ENCODE peak calls at places on chromosomes 7 and 10, in four cellular contexts. L, Y, D and E are unnamed samples.
A peak's percentile ranks its signal among the peaks of the same experiment; 100 is the strongest.

GRCh38 chr7:33850768-33851167 is 54.6 kb upstream of the BMPER start:
- DNase-seq in L (no peak), Y (no peak), D (no peak), E (no peak)

GRCh38 chr10:6794441-6794840 is 214.4 kb upstream of the PRKCQ start:
- DNase-seq in L (no peak), Y (no peak), D (no peak), E (no peak)

GRCh38 chr7:142714375-142714774 is 34.9 kb upstream of the PRSS1 start:
- DNase-seq in L (no peak), Y (no peak), D (no peak), E (no peak)

GRCh38 chr7:95511716-95512260 is 26.0 kb downstream of the ASB4 start:
- DNase-seq in L (peak; percentile 73), Y (peak; percentile 75), D (peak; percentile 51), E (peak; percentile 43)

GRCh38 chr10:21317902-21318301 is 207.6 kb downstream of the SKIDA1 start:
- DNase-seq in L (no peak), Y (no peak), D (no peak), E (no peak)

GRCh38 chr10:27723436-27723835 is 22.2 kb downstream of the MKX start:
- DNase-seq in L (no peak), Y (no peak), D (no peak), E (no peak)

GRCh38 chr10:17101910-17102266 is 27.7 kb downstream of the CUBN start:
- DNase-seq in L (no peak), Y (no peak), D (no peak), E (no peak)

GRCh38 chr10:470339-471003 is 219.0 kb downstream of the DIP2C start:
- DNase-seq in L (peak; percentile 47), Y (no peak), D (no peak), E (no peak)

GRCh38 chr7:120052884-120053382 is 220.0 kb upstream of the KCND2 start:
- DNase-seq in L (peak; percentile 69), Y (no peak), D (no peak), E (no peak)

GRCh38 chr7:64101126-64101942 is 56.1 kb downstream of the ZNF727 start:
- DNase-seq in L (peak; percentile 15), Y (no peak), D (no peak), E (no peak)

GRCh38 chr7:136509466-136509865 is 359.0 kb upstream of the CHRM2 start:
- DNase-seq in L (no peak), Y (no peak), D (no peak), E (no peak)

GRCh38 chr7:74101061-74101681 is 17.6 kb downstream of the LIMK1 start:
- DNase-seq in L (no peak), Y (no peak), D (no peak), E (no peak)

GRCh38 chr10:62083868-62084267 is 182.4 kb downstream of the ARID5B start:
- DNase-seq in L (no peak), Y (no peak), D (no peak), E (no peak)

GRCh38 chr10:98478430-98479222 is 31.9 kb upstream of the HPS1 start:
- DNase-seq in L (no peak), Y (no peak), D (no peak), E (no peak)

GRCh38 chr7:17646181-17646956 is 293.9 kb downstream of the SNX13 start:
- DNase-seq in L (no peak), Y (no peak), D (no peak), E (no peak)

GRCh38 chr10:125977206-125977605 is 80.8 kb downstream of the FANK1 start:
- DNase-seq in L (no peak), Y (no peak), D (no peak), E (no peak)

DNA sequence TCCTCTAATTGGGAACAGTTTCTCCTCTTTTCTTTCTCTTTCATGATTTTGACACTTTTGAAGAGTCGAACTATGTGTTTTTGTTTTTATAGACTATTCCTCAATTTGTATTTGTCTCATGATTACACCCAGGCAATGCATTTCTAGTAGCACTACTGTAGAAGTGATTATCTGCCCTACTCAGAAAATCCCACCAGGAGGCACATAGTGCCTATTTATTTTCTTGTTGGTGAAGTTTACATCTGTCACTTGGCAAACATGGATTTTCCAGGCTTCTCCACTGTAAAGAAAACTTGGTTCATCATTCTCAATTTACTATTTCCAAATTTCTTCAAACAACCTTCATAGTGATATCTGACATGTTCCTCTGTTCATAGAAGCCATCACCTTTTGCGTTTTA is 893.9 kb downstream of the CCSER2 start:
- DNase-seq in L (no peak), Y (no peak), D (no peak), E (no peak)
- TF ChIP-seq CTCF in L (no peak), Y (peak; percentile 54), D (no peak), E (no peak)

GRCh38 chr7:4916115-4916514 is 32.6 kb upstream of the RADIL start:
- DNase-seq in L (no peak), Y (no peak), D (no peak), E (no peak)
- TF ChIP-seq CTCF in L (no peak), Y (no peak), D (no peak), E (no peak)

DNA sequence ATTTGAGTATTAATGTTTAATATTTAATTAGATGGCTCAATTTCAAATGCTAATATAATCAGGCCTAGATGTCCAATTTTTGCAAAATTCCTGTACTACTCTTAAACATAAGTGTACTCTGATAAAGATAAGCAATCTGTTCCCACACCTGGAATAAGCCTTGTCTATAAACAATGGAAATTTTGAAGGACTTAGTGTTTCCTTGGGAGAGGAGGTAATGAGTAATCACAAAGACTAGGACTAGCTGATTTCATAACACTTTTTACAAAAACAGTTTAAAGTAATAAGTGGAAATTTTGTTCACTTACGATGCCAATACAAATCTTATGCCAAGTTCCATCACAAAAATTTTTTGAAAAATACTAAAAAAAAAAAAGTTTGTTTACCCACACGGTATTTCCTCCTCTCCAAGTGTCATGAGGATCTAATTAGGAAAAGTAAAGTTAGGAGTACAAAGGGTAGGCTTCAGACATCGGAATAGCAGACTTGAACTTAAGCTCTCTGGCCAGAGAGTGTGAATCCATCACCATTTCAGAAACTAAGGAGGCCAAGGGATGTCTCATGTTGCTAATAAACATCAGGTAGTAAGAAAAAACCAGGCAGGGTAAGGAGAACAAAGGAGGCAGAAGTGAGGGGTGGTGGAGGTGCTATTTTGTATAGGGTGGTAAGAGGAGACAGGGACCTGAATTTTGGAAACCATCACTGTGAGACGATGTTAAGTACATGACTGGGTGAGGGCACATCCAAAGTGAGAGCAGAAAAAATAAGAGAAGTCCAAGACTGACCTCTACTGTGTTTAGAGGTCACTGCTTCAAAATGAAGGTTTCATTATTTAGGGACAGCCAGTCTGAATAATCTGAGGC is 61.3 kb downstream of the RAPGEF5 start:
- DNase-seq in L (no peak), Y (no peak), D (no peak), E (no peak)
- TF ChIP-seq CTCF in L (no peak), Y (peak; percentile 69), D (no peak), E (peak; percentile 22)

GRCh38 chr7:97818066-97818663 is 54.0 kb downstream of the ASNS start:
- DNase-seq in L (no peak), Y (no peak), D (no peak), E (no peak)

GRCh38 chr7:97819161-97819560 is 53.0 kb downstream of the ASNS start:
- DNase-seq in L (no peak), Y (no peak), D (no peak), E (no peak)
- TF ChIP-seq CTCF in L (no peak), Y (no peak), D (no peak), E (no peak)

GRCh38 chr7:155860840-155861479 is 48.7 kb upstream of the SHH start:
- DNase-seq in L (peak; percentile 63), Y (no peak), D (no peak), E (no peak)

GRCh38 chr7:155862088-155862487 is 49.8 kb upstream of the SHH start:
- DNase-seq in L (no peak), Y (no peak), D (no peak), E (no peak)

GRCh38 chr7:155862516-155863257 is 50.4 kb upstream of the SHH start:
- DNase-seq in L (peak; percentile 48), Y (no peak), D (no peak), E (no peak)

GRCh38 chr7:155860461-155860839 is 48.2 kb upstream of the SHH start:
- DNase-seq in L (no peak), Y (no peak), D (no peak), E (no peak)

DNA sequence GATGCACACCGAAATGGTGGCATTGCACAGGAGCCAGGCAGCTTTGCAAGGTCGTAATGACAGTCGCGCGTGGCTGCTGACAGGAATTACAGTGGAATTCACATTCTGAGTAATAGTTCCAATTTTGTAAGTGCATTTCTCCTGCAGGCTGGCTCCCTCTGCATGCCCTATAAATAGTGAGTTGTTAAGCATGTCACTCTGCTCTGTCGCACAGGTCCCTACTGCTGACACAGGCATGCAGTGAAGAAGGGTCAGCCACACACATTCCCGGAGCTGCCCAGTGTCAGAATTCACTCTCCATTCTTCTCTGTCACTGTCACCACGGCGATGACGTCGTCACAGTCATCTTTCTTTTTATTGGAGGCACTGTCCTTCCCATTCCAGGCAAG is 49.2 kb upstream of the SHH start:
- DNase-seq in L (peak; percentile 29), Y (no peak), D (no peak), E (no peak)
- TF ChIP-seq CTCF in L (no peak), Y (no peak), D (no peak), E (no peak)